ENCODE peak calls at places on chromosomes 1 and 21, in nine cellular contexts. L is H54; E is T follicular helper cell; V is activated CD4-positive, alpha-beta memory T cell treated with anti-CD3 and anti-CD28 coated beads for 36 hours; H is AG09309; S is endothelial cell; Z is Peyer's patch; B is NCI-H1092; J is posterior cingulate gyrus. N is an unnamed sample.

GRCh38 chr1:244852694-244853093 is 11.6 kb downstream of the HNRNPU start:
- DNase-seq in L (no peak), E (no peak), V (no peak), H (no peak), S (no peak), Z (no peak), B (no peak), J (no peak), N (no peak)

GRCh38 chr1:230104395-230105244 is 37.6 kb downstream of the GALNT2 start:
- DNase-seq in L (peak), E (peak), V (peak), H (peak), S (peak), Z (peak), B (peak), J (peak), N (peak)

GRCh38 chr1:227733751-227734545 is 1.2 kb downstream of the JMJD4 start:
- DNase-seq in L (no peak), E (no peak), V (no peak), H (no peak), S (no peak), Z (peak), B (no peak), J (no peak), N (no peak)

GRCh38 chr1:25100151-25100841 is 132.0 kb downstream of the SYF2 start:
- DNase-seq in L (no peak), E (no peak), V (no peak), H (no peak), S (no peak), Z (no peak), B (no peak), J (no peak), N (no peak)

GRCh38 chr1:208165659-208166058 is 78.5 kb downstream of the PLXNA2 start:
- DNase-seq in L (no peak), E (no peak), V (no peak), H (peak), S (no peak), Z (no peak), B (no peak), J (no peak), N (no peak)

GRCh38 chr1:190479537-190479936 is 1.9 kb upstream of the BRINP3 start:
- DNase-seq in L (no peak), E (no peak), V (no peak), H (no peak), S (no peak), Z (no peak), B (no peak), J (peak), N (peak)

GRCh38 chr1:6347641-6348487 is 45.7 kb downstream of the ACOT7 start:
- DNase-seq in L (no peak), E (peak), V (peak), H (no peak), S (peak), Z (peak), B (no peak), J (peak), N (peak)

GRCh38 chr1:150012611-150013010 is 2.1 kb upstream of the OTUD7B start:
- DNase-seq in L (no peak), E (no peak), V (no peak), H (no peak), S (no peak), Z (no peak), B (no peak), J (peak), N (no peak)

GRCh38 chr21:38241029-38241740 is 15.6 kb upstream of the KCNJ15 start:
- DNase-seq in L (peak), E (no peak), V (no peak), H (peak), S (no peak), Z (no peak), B (no peak), J (no peak), N (no peak)

GRCh38 chr1:115665319-115665718 is 23.5 kb downstream of the VANGL1 start:
- DNase-seq in L (no peak), E (no peak), V (no peak), H (no peak), S (no peak), Z (no peak), B (no peak), J (no peak), N (peak)

GRCh38 chr1:231808990-231809389 is 182.4 kb downstream of the DISC1 start:
- DNase-seq in L (peak), E (no peak), V (no peak), H (peak), S (no peak), Z (no peak), B (no peak), J (no peak), N (no peak)

N was measured in colonic mucosa.